ENCODE peak calls at places on chromosomes 3 and 15, in nine cellular contexts. P is kidney, V is stomach, T is suprapubic skin, Z is keratinocyte, C is Panc1, X is uterus, L is right lobe of liver, O is Peyer's patch. E is an unnamed sample. For H3K4me1 and H3K36me3, the result is how much of the 10 kb centered on the place peaks cover.

GRCh38 chr3:194937144-194937543 is 251.5 kb downstream of the FAM43A start:
- DNase-seq in C (no peak), V (no peak), P (no peak), L (no peak), Z (no peak), X (no peak), T (no peak), O (no peak), E (no peak)

GRCh38 chr15:40749151-40749630 is 5.9 kb downstream of the RMDN3 start:
- DNase-seq in O (no peak), P (no peak), X (no peak), T (no peak), C (no peak), V (no peak), L (no peak), Z (no peak), E (no peak)

GRCh38 chr15:101156509-101157159 is 95.2 kb downstream of the CHSY1 start:
- DNase-seq in Z (no peak), O (peak), P (no peak), T (no peak), V (no peak), X (no peak), C (no peak), L (no peak), E (no peak)

GRCh38 chr3:40317061-40317676 is 7.7 kb downstream of the EIF1B start:
- DNase-seq in P (no peak), C (peak), X (peak), O (peak), Z (peak), V (no peak), T (no peak), L (no peak), E (no peak)

GRCh38 chr3:55313701-55314100 is 173.4 kb downstream of the WNT5A start:
- DNase-seq in P (no peak), Z (no peak), L (no peak), V (no peak), O (no peak), C (no peak), X (no peak), T (no peak), E (no peak)

GRCh38 chr3:11391930-11392688 is 119.9 kb downstream of the ATG7 start:
- DNase-seq in C (no peak), P (no peak), X (no peak), O (no peak), L (no peak), V (no peak), Z (peak), T (no peak), E (no peak)

GRCh38 chr3:40167958-40168357 is 141.5 kb upstream of the EIF1B start:
- DNase-seq in T (no peak), O (no peak), V (peak), Z (no peak), C (no peak), X (no peak), L (no peak), P (no peak), E (no peak)

GRCh38 chr3:195895900-195896360 is 12.4 kb downstream of the TNK2 start:
- DNase-seq in P (peak), C (no peak), Z (no peak), V (peak), X (no peak), L (peak), T (peak), O (peak), E (peak)

GRCh38 chr3:17432237-17432636 is 310.2 kb downstream of the TBC1D5 start:
- DNase-seq in X (no peak), V (no peak), T (no peak), L (no peak), P (no peak), C (no peak), Z (no peak), O (no peak), E (no peak)

GRCh38 chr3:190155752-190156151 is 35.1 kb upstream of the P3H2 start:
- DNase-seq in O (peak), V (peak), L (no peak), P (no peak), T (no peak), C (no peak), Z (peak), X (no peak), E (no peak)

GRCh38 chr3:187955076-187955952 is 198.6 kb upstream of the LPP start:
- DNase-seq in T (no peak), P (peak), X (peak), Z (no peak), O (peak), V (no peak), C (no peak), L (peak), E (no peak)

GRCh38 chr3:168956087-168956486 is 707.4 kb downstream of the MECOM start:
- DNase-seq in O (no peak), T (no peak), V (no peak), X (no peak), C (no peak), Z (no peak), L (no peak), P (no peak), E (no peak)

GRCh38 chr15:91660174-91660649 is 193.3 kb upstream of the SLCO3A1 start:
- DNase-seq in X (no peak), P (no peak), C (no peak), O (no peak), T (no peak), L (no peak), Z (no peak), V (no peak), E (no peak)

DNA sequence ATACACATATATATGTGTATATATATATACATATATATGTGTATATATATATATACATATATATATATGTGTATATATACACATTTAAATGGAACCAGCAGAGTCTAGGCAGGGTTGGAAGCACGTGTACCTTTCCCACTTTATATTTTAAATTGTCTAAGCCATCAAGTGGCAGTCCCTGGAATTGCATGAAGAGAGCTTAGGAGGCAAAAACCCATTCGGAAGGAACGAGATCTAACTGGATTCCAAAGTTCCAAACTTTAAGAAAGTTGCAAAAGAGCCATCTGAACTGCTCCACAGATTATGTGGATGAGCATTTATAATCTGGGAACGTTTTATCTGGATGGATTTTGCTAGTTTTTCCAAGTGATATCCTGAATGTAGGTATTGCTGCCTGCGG is 186.5 kb downstream of the FOXP1 start:
- DNase-seq in P (no peak), V (no peak), Z (no peak), X (no peak), L (no peak), C (peak), T (no peak), O (peak), E (no peak)
- TF ChIP-seq CTCF in P (peak), V (peak), Z (peak), X (peak), L (peak), C (peak), T (peak), O (peak), E (peak)

GRCh38 chr15:64847016-64847415 is 5.3 kb downstream of the PLEKHO2 start:
- DNase-seq in O (no peak), V (no peak), X (no peak), Z (no peak), P (peak), C (no peak), L (no peak), T (no peak), E (no peak)
- H3K4me1 ChIP-seq in O (under half), V (half or more), X (under half), Z (half or more), P (under half), C (under half), L (under half), T (half or more), E (under half)

GRCh38 chr15:77031376-77032050 is 36.6 kb downstream of the PSTPIP1 start:
- DNase-seq in P (peak), L (peak), T (peak), X (peak), Z (no peak), C (no peak), O (peak), V (peak), E (peak)

GRCh38 chr15:77029166-77030041 is 34.5 kb downstream of the PSTPIP1 start:
- DNase-seq in Z (no peak), T (peak), V (peak), O (peak), X (peak), L (peak), P (peak), C (no peak), E (peak)

GRCh38 chr15:77030042-77030927 is 35.4 kb downstream of the PSTPIP1 start:
- DNase-seq in C (no peak), V (peak), L (peak), O (peak), Z (no peak), P (peak), T (peak), X (peak), E (peak)

GRCh38 chr15:77032052-77032646 is 37.2 kb downstream of the PSTPIP1 start:
- DNase-seq in X (peak), C (no peak), O (peak), T (peak), L (peak), V (peak), Z (no peak), P (peak), E (peak)

DNA sequence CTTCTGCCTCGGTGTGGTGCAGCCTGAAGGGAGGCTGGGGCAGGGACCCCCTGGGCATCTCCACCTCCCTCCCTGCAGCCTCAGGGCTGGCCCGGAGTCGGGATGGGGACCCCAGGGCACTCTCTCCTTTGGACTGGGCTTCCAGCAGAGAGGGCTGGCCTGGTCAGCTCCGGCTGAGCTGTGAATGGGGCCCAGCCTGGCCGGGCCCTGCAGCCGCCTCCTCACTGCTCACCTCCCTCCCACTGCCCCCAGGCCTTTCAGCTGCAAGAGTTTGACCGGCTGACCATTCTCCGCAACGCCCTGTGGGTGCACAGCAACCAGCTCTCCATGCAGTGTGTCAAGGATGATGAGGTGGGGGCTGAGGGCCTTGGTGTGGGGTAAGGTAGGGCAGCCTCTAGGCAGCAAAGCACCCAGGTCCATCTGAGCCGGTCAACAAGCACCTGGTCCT is 36.0 kb downstream of the PSTPIP1 start:
- DNase-seq in L (no peak), T (peak), C (no peak), X (peak), Z (no peak), O (peak), V (peak), P (peak), E (peak)
- H3K36me3 ChIP-seq in L (under half), T (under half), C (under half), X (under half), Z (under half), O (under half), V (under half), P (under half), E (under half)

GRCh38 chr3:142210608-142211007 is 14.8 kb downstream of the GK5 start:
- DNase-seq in X (no peak), L (no peak), Z (no peak), T (no peak), V (no peak), P (no peak), O (no peak), C (no peak), E (no peak)
- TF ChIP-seq CTCF in X (peak), L (no peak), Z (no peak), T (no peak), V (no peak), P (no peak), O (no peak), C (no peak), E (no peak)

GRCh38 chr15:96331141-96331941 is 841 bp downstream of the NR2F2 start:
- DNase-seq in P (peak), L (peak), X (no peak), O (no peak), V (no peak), Z (no peak), T (no peak), C (no peak), E (peak)
- H3K4me1 ChIP-seq in P (under half), L (under half), X (under half), O (under half), V (under half), Z (under half), T (half or more), C (under half), E (under half)

DNA sequence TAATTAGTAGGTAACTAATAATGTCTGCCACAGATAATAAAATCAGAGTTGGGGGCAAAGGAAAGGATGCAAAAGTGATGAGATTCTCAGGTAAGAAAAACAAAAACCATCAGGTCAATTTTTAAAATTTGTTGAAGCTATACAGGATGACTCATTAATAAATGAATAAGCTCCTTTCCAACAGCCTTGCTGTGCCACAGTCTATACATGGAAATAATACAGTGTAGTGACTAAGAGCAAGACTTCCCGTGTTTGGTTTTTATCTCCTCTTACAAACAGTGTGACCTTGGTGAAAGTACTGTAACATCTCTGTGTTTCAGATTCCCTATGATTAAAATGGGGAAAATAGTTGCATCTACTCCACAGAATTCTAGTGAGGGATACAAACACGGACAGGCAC is 331.6 kb downstream of the PYDC2 start:
- DNase-seq in T (no peak), Z (no peak), V (no peak), L (no peak), P (no peak), C (no peak), O (no peak), X (no peak), E (no peak)
- H3K36me3 ChIP-seq in T (under half), Z (under half), V (under half), L (under half), P (under half), C (under half), O (under half), X (under half), E (under half)

GRCh38 chr3:179020112-179020511 is 51.5 kb downstream of the ZMAT3 start:
- DNase-seq in C (no peak), X (no peak), Z (no peak), V (no peak), O (no peak), P (no peak), T (no peak), L (no peak), E (no peak)

GRCh38 chr3:179018808-179019207 is 52.8 kb downstream of the ZMAT3 start:
- DNase-seq in X (no peak), V (no peak), Z (no peak), O (no peak), P (no peak), L (no peak), T (no peak), C (no peak), E (no peak)

GRCh38 chr3:179021119-179021903 is 50.3 kb downstream of the ZMAT3 start:
- DNase-seq in T (no peak), P (no peak), X (no peak), O (no peak), C (no peak), Z (no peak), V (no peak), L (no peak), E (no peak)

GRCh38 chr3:179016979-179017670 is 54.5 kb downstream of the ZMAT3 start:
- DNase-seq in Z (no peak), O (no peak), P (no peak), T (no peak), V (no peak), X (no peak), C (no peak), L (no peak), E (no peak)

GRCh38 chr3:179015551-179016020 is 56.0 kb downstream of the ZMAT3 start:
- DNase-seq in T (no peak), P (no peak), V (peak), X (peak), O (peak), C (peak), Z (peak), L (no peak), E (peak)
- TF ChIP-seq CTCF in T (peak), P (peak), V (peak), X (peak), O (peak), C (peak), Z (peak), L (peak), E (peak)

E was measured in pancreas.